ENCODE peak calls at places on chromosome 20, in five cellular contexts. X is HTR-8/SVneo, N is LHCN-M2, T is astrocyte of the spinal cord, F is A172. S is an unnamed sample.

GRCh38 chr20:56440346-56441007 is 27.9 kb upstream of the RTF2 start:
- DNase-seq in F (no peak), N (peak), X (no peak), T (peak), S (peak)

GRCh38 chr20:62294516-62294915 is 8.3 kb upstream of the ADRM1 start:
- DNase-seq in X (no peak), F (no peak), T (no peak), N (no peak), S (no peak)

GRCh38 chr20:4318891-4319290 is 303.5 kb upstream of the RNF24 start:
- DNase-seq in T (no peak), N (no peak), X (no peak), F (no peak), S (no peak)

GRCh38 chr20:63009044-63009961 is 2.5 kb upstream of the BHLHE23 start:
- DNase-seq in F (peak), N (peak), X (peak), T (peak), S (peak)

GRCh38 chr20:51565741-51566140 is 23.2 kb upstream of the NFATC2 start:
- DNase-seq in N (peak), X (no peak), T (peak), F (peak), S (no peak)

GRCh38 chr20:19275630-19276071 is 63.2 kb downstream of the SLC24A3 start:
- DNase-seq in T (no peak), F (no peak), X (no peak), N (no peak), S (no peak)

GRCh38 chr20:45044084-45044573 is 56.8 kb downstream of the KCNS1 start:
- DNase-seq in X (peak), N (peak), F (peak), T (peak), S (peak)

GRCh38 chr20:21265457-21266190 is 37.5 kb upstream of the XRN2 start:
- DNase-seq in X (no peak), F (no peak), N (no peak), T (no peak), S (no peak)

GRCh38 chr20:62370115-62370806 is 3.1 kb upstream of the LAMA5 start:
- DNase-seq in T (peak), F (peak), N (peak), X (peak), S (no peak)

GRCh38 chr20:47905628-47906487 is 120.6 kb upstream of the SULF2 start:
- DNase-seq in N (no peak), X (no peak), T (no peak), F (no peak), S (no peak)

GRCh38 chr20:35907017-35907685 is 47.2 kb downstream of the SCAND1 start:
- DNase-seq in F (no peak), X (no peak), N (no peak), T (no peak), S (no peak)

GRCh38 chr20:43571310-43571709 is 12.5 kb downstream of the SGK2 start:
- DNase-seq in N (no peak), T (no peak), F (no peak), X (no peak), S (no peak)

GRCh38 chr20:50191065-50191565 is 485 bp downstream of the CEBPB start:
- DNase-seq in N (peak), F (no peak), T (no peak), X (no peak), S (peak)

GRCh38 chr20:14445310-14445709 is 107.9 kb upstream of the FLRT3 start:
- DNase-seq in T (peak), N (peak), F (peak), X (no peak), S (no peak)

GRCh38 chr20:41989935-41990635 is 371.9 kb upstream of the CHD6 start:
- DNase-seq in N (no peak), X (no peak), T (peak), F (no peak), S (no peak)

GRCh38 chr20:63652192-63652980 is 838 bp downstream of the STMN3 start:
- DNase-seq in F (no peak), T (no peak), X (peak), N (no peak), S (peak)

GRCh38 chr20:12391099-12391498 is 473.4 kb downstream of the BTBD3 start:
- DNase-seq in X (no peak), N (no peak), T (no peak), F (no peak), S (no peak)

GRCh38 chr20:1895674-1896496 is 678 bp downstream of the SIRPA start:
- DNase-seq in X (no peak), F (no peak), T (peak), N (no peak), S (no peak)

GRCh38 chr20:22723659-22724058 is 139.3 kb upstream of the FOXA2 start:
- DNase-seq in T (no peak), F (peak), N (no peak), X (no peak), S (peak)

GRCh38 chr20:44409132-44409600 is 53.7 kb downstream of the HNF4A start:
- DNase-seq in T (peak), N (peak), X (no peak), F (peak), S (no peak)